ENCODE peak calls at places on chromosomes 4 and X, in nine cellular contexts. One of them, this sample, is unnamed.

GRCh38 chr4:82951196-82951595 is 50.7 kb downstream of the THAP9 start:
- DNase-seq in activated CD4-positive, alpha-beta T cell treated with anti-CD3 and anti-CD28 coated beads, Interleukin-2, amount 50 U/mL, for 1 hour: no peak
- DNase-seq in NCI-H2171 treated with DMSO at 0.1 percent for 48 hours: no peak
- DNase-seq in NCI-H1694 treated with DMSO at 0.1 percent for 48 hours: no peak
- DNase-seq in fibroblast of lung: no peak
- DNase-seq in Peyer's patch: no peak
- DNase-seq in NCI-H1092 treated with DMSO at 0.1 percent for 48 hours: no peak
- DNase-seq in HuH-7: no peak
- DNase-seq in GM23248: peak; percentile 5
- DNase-seq in this sample: no peak

GRCh38 chr4:162732871-162733270 is 433.8 kb downstream of the NAF1 start:
- DNase-seq in fibroblast of lung: no peak
- DNase-seq in NCI-H1092 treated with DMSO at 0.1 percent for 48 hours: no peak
- DNase-seq in HuH-7: no peak
- DNase-seq in activated CD4-positive, alpha-beta T cell treated with anti-CD3 and anti-CD28 coated beads, Interleukin-2, amount 50 U/mL, for 1 hour: no peak
- DNase-seq in NCI-H1694 treated with DMSO at 0.1 percent for 48 hours: no peak
- DNase-seq in NCI-H2171 treated with DMSO at 0.1 percent for 48 hours: no peak
- DNase-seq in Peyer's patch: no peak
- DNase-seq in GM23248: no peak
- DNase-seq in this sample: no peak

GRCh38 chr4:81120055-81120454 is 89.5 kb downstream of the BMP3 start:
- DNase-seq in activated CD4-positive, alpha-beta T cell treated with anti-CD3 and anti-CD28 coated beads, Interleukin-2, amount 50 U/mL, for 1 hour: no peak
- DNase-seq in NCI-H1092 treated with DMSO at 0.1 percent for 48 hours: no peak
- DNase-seq in NCI-H2171 treated with DMSO at 0.1 percent for 48 hours: no peak
- DNase-seq in fibroblast of lung: no peak
- DNase-seq in HuH-7: no peak
- DNase-seq in NCI-H1694 treated with DMSO at 0.1 percent for 48 hours: no peak
- DNase-seq in Peyer's patch: no peak
- DNase-seq in GM23248: no peak
- DNase-seq in this sample: no peak

GRCh38 chr4:88964450-88964849 is 92.5 kb downstream of the FAM13A start:
- DNase-seq in HuH-7: no peak
- DNase-seq in Peyer's patch: no peak
- DNase-seq in GM23248: peak; percentile 74
- DNase-seq in NCI-H2171 treated with DMSO at 0.1 percent for 48 hours: no peak
- DNase-seq in NCI-H1694 treated with DMSO at 0.1 percent for 48 hours: no peak
- DNase-seq in NCI-H1092 treated with DMSO at 0.1 percent for 48 hours: no peak
- DNase-seq in fibroblast of lung: peak; percentile 69
- DNase-seq in activated CD4-positive, alpha-beta T cell treated with anti-CD3 and anti-CD28 coated beads, Interleukin-2, amount 50 U/mL, for 1 hour: no peak
- DNase-seq in this sample: no peak

GRCh38 chrX:56564182-56564885 is 907 bp downstream of the UBQLN2 start:
- DNase-seq in fibroblast of lung: peak; percentile 29
- DNase-seq in activated CD4-positive, alpha-beta T cell treated with anti-CD3 and anti-CD28 coated beads, Interleukin-2, amount 50 U/mL, for 1 hour: peak; percentile 5
- DNase-seq in GM23248: peak; percentile 60
- DNase-seq in NCI-H2171 treated with DMSO at 0.1 percent for 48 hours: peak; percentile 45
- DNase-seq in NCI-H1092 treated with DMSO at 0.1 percent for 48 hours: peak; percentile 66
- DNase-seq in HuH-7: peak; percentile 4
- DNase-seq in Peyer's patch: peak; percentile 17
- DNase-seq in NCI-H1694 treated with DMSO at 0.1 percent for 48 hours: peak; percentile 41
- DNase-seq in this sample: no peak

GRCh38 chr4:22524895-22525294 is 9.0 kb upstream of the ADGRA3 start:
- DNase-seq in NCI-H2171 treated with DMSO at 0.1 percent for 48 hours: no peak
- DNase-seq in activated CD4-positive, alpha-beta T cell treated with anti-CD3 and anti-CD28 coated beads, Interleukin-2, amount 50 U/mL, for 1 hour: no peak
- DNase-seq in Peyer's patch: no peak
- DNase-seq in HuH-7: no peak
- DNase-seq in NCI-H1092 treated with DMSO at 0.1 percent for 48 hours: no peak
- DNase-seq in fibroblast of lung: no peak
- DNase-seq in NCI-H1694 treated with DMSO at 0.1 percent for 48 hours: no peak
- DNase-seq in GM23248: no peak
- DNase-seq in this sample: no peak

GRCh38 chrX:20271730-20272129 is 5.0 kb upstream of the RPS6KA3 start:
- DNase-seq in NCI-H1694 treated with DMSO at 0.1 percent for 48 hours: no peak
- DNase-seq in Peyer's patch: no peak
- DNase-seq in HuH-7: no peak
- DNase-seq in fibroblast of lung: no peak
- DNase-seq in activated CD4-positive, alpha-beta T cell treated with anti-CD3 and anti-CD28 coated beads, Interleukin-2, amount 50 U/mL, for 1 hour: no peak
- DNase-seq in NCI-H1092 treated with DMSO at 0.1 percent for 48 hours: no peak
- DNase-seq in NCI-H2171 treated with DMSO at 0.1 percent for 48 hours: no peak
- DNase-seq in GM23248: peak; percentile 18
- DNase-seq in this sample: no peak

GRCh38 chrX:28126886-28127285 is 145.6 kb upstream of the DCAF8L1 start:
- DNase-seq in activated CD4-positive, alpha-beta T cell treated with anti-CD3 and anti-CD28 coated beads, Interleukin-2, amount 50 U/mL, for 1 hour: no peak
- DNase-seq in NCI-H1694 treated with DMSO at 0.1 percent for 48 hours: no peak
- DNase-seq in HuH-7: no peak
- DNase-seq in fibroblast of lung: no peak
- DNase-seq in GM23248: no peak
- DNase-seq in NCI-H2171 treated with DMSO at 0.1 percent for 48 hours: no peak
- DNase-seq in NCI-H1092 treated with DMSO at 0.1 percent for 48 hours: no peak
- DNase-seq in Peyer's patch: no peak
- DNase-seq in this sample: no peak

GRCh38 chr4:104451573-104451972 is 43.1 kb downstream of the CXXC4 start:
- DNase-seq in GM23248: no peak
- DNase-seq in activated CD4-positive, alpha-beta T cell treated with anti-CD3 and anti-CD28 coated beads, Interleukin-2, amount 50 U/mL, for 1 hour: no peak
- DNase-seq in NCI-H1694 treated with DMSO at 0.1 percent for 48 hours: no peak
- DNase-seq in NCI-H2171 treated with DMSO at 0.1 percent for 48 hours: no peak
- DNase-seq in HuH-7: peak; percentile 0
- DNase-seq in fibroblast of lung: peak; percentile 44
- DNase-seq in NCI-H1092 treated with DMSO at 0.1 percent for 48 hours: peak; percentile 6
- DNase-seq in Peyer's patch: no peak
- DNase-seq in this sample: no peak

GRCh38 chrX:63686878-63687714 is 97.9 kb downstream of the ARHGEF9 start:
- DNase-seq in HuH-7: peak; percentile 4
- DNase-seq in NCI-H1092 treated with DMSO at 0.1 percent for 48 hours: peak; percentile 32
- DNase-seq in fibroblast of lung: peak; percentile 48
- DNase-seq in GM23248: peak; percentile 68
- DNase-seq in NCI-H2171 treated with DMSO at 0.1 percent for 48 hours: peak; percentile 45
- DNase-seq in NCI-H1694 treated with DMSO at 0.1 percent for 48 hours: peak; percentile 5
- DNase-seq in activated CD4-positive, alpha-beta T cell treated with anti-CD3 and anti-CD28 coated beads, Interleukin-2, amount 50 U/mL, for 1 hour: no peak
- DNase-seq in Peyer's patch: no peak
- DNase-seq in this sample: peak; percentile 1

GRCh38 chr4:148926861-148927260 is 484.6 kb upstream of the NR3C2 start:
- DNase-seq in NCI-H1694 treated with DMSO at 0.1 percent for 48 hours: no peak
- DNase-seq in fibroblast of lung: peak; percentile 15
- DNase-seq in NCI-H1092 treated with DMSO at 0.1 percent for 48 hours: no peak
- DNase-seq in HuH-7: no peak
- DNase-seq in GM23248: peak; percentile 7
- DNase-seq in Peyer's patch: no peak
- DNase-seq in activated CD4-positive, alpha-beta T cell treated with anti-CD3 and anti-CD28 coated beads, Interleukin-2, amount 50 U/mL, for 1 hour: no peak
- DNase-seq in NCI-H2171 treated with DMSO at 0.1 percent for 48 hours: peak; percentile 0
- DNase-seq in this sample: no peak

GRCh38 chr4:151314509-151314908 is 10.9 kb downstream of the SH3D19 start:
- DNase-seq in HuH-7: no peak
- DNase-seq in NCI-H2171 treated with DMSO at 0.1 percent for 48 hours: no peak
- DNase-seq in NCI-H1694 treated with DMSO at 0.1 percent for 48 hours: no peak
- DNase-seq in Peyer's patch: no peak
- DNase-seq in activated CD4-positive, alpha-beta T cell treated with anti-CD3 and anti-CD28 coated beads, Interleukin-2, amount 50 U/mL, for 1 hour: no peak
- DNase-seq in GM23248: no peak
- DNase-seq in fibroblast of lung: no peak
- DNase-seq in NCI-H1092 treated with DMSO at 0.1 percent for 48 hours: no peak
- DNase-seq in this sample: no peak

GRCh38 chrX:46574941-46575381 is 1.4 kb downstream of the CHST7 start:
- DNase-seq in activated CD4-positive, alpha-beta T cell treated with anti-CD3 and anti-CD28 coated beads, Interleukin-2, amount 50 U/mL, for 1 hour: peak; percentile 42
- DNase-seq in NCI-H1694 treated with DMSO at 0.1 percent for 48 hours: no peak
- DNase-seq in NCI-H2171 treated with DMSO at 0.1 percent for 48 hours: peak; percentile 60
- DNase-seq in Peyer's patch: no peak
- DNase-seq in NCI-H1092 treated with DMSO at 0.1 percent for 48 hours: peak; percentile 42
- DNase-seq in fibroblast of lung: no peak
- DNase-seq in GM23248: peak; percentile 52
- DNase-seq in HuH-7: no peak
- DNase-seq in this sample: no peak

GRCh38 chr4:119103263-119103662 is 32.4 kb upstream of the MYOZ2 start:
- DNase-seq in NCI-H1694 treated with DMSO at 0.1 percent for 48 hours: no peak
- DNase-seq in GM23248: peak; percentile 96
- DNase-seq in HuH-7: no peak
- DNase-seq in NCI-H2171 treated with DMSO at 0.1 percent for 48 hours: no peak
- DNase-seq in fibroblast of lung: peak; percentile 99
- DNase-seq in activated CD4-positive, alpha-beta T cell treated with anti-CD3 and anti-CD28 coated beads, Interleukin-2, amount 50 U/mL, for 1 hour: no peak
- DNase-seq in Peyer's patch: no peak
- DNase-seq in NCI-H1092 treated with DMSO at 0.1 percent for 48 hours: no peak
- DNase-seq in this sample: no peak

GRCh38 chrX:9535101-9535500 is 70.2 kb downstream of the TBL1X start:
- DNase-seq in GM23248: no peak
- DNase-seq in NCI-H1092 treated with DMSO at 0.1 percent for 48 hours: no peak
- DNase-seq in NCI-H1694 treated with DMSO at 0.1 percent for 48 hours: no peak
- DNase-seq in NCI-H2171 treated with DMSO at 0.1 percent for 48 hours: no peak
- DNase-seq in activated CD4-positive, alpha-beta T cell treated with anti-CD3 and anti-CD28 coated beads, Interleukin-2, amount 50 U/mL, for 1 hour: no peak
- DNase-seq in HuH-7: no peak
- DNase-seq in fibroblast of lung: no peak
- DNase-seq in Peyer's patch: no peak
- DNase-seq in this sample: no peak

GRCh38 chrX:133254666-133255065 is 36.5 kb upstream of the TFDP3 start:
- DNase-seq in NCI-H2171 treated with DMSO at 0.1 percent for 48 hours: no peak
- DNase-seq in HuH-7: no peak
- DNase-seq in activated CD4-positive, alpha-beta T cell treated with anti-CD3 and anti-CD28 coated beads, Interleukin-2, amount 50 U/mL, for 1 hour: no peak
- DNase-seq in fibroblast of lung: no peak
- DNase-seq in Peyer's patch: no peak
- DNase-seq in NCI-H1694 treated with DMSO at 0.1 percent for 48 hours: no peak
- DNase-seq in NCI-H1092 treated with DMSO at 0.1 percent for 48 hours: no peak
- DNase-seq in GM23248: peak; percentile 58
- DNase-seq in this sample: no peak

GRCh38 chrX:95505721-95506120 is 1178.9 kb upstream of the DIAPH2 start:
- DNase-seq in fibroblast of lung: no peak
- DNase-seq in NCI-H2171 treated with DMSO at 0.1 percent for 48 hours: no peak
- DNase-seq in activated CD4-positive, alpha-beta T cell treated with anti-CD3 and anti-CD28 coated beads, Interleukin-2, amount 50 U/mL, for 1 hour: no peak
- DNase-seq in NCI-H1092 treated with DMSO at 0.1 percent for 48 hours: no peak
- DNase-seq in HuH-7: no peak
- DNase-seq in Peyer's patch: no peak
- DNase-seq in NCI-H1694 treated with DMSO at 0.1 percent for 48 hours: no peak
- DNase-seq in GM23248: no peak
- DNase-seq in this sample: no peak

GRCh38 chr4:46404961-46405360 is 15.0 kb upstream of the GABRA2 start:
- DNase-seq in Peyer's patch: no peak
- DNase-seq in NCI-H2171 treated with DMSO at 0.1 percent for 48 hours: no peak
- DNase-seq in NCI-H1092 treated with DMSO at 0.1 percent for 48 hours: no peak
- DNase-seq in fibroblast of lung: peak; percentile 34
- DNase-seq in activated CD4-positive, alpha-beta T cell treated with anti-CD3 and anti-CD28 coated beads, Interleukin-2, amount 50 U/mL, for 1 hour: no peak
- DNase-seq in GM23248: no peak
- DNase-seq in NCI-H1694 treated with DMSO at 0.1 percent for 48 hours: no peak
- DNase-seq in HuH-7: peak; percentile 23
- DNase-seq in this sample: no peak

GRCh38 chr4:11537846-11538245 is 109.2 kb upstream of the HS3ST1 start:
- DNase-seq in HuH-7: no peak
- DNase-seq in NCI-H1092 treated with DMSO at 0.1 percent for 48 hours: no peak
- DNase-seq in Peyer's patch: no peak
- DNase-seq in NCI-H1694 treated with DMSO at 0.1 percent for 48 hours: no peak
- DNase-seq in activated CD4-positive, alpha-beta T cell treated with anti-CD3 and anti-CD28 coated beads, Interleukin-2, amount 50 U/mL, for 1 hour: no peak
- DNase-seq in NCI-H2171 treated with DMSO at 0.1 percent for 48 hours: no peak
- DNase-seq in fibroblast of lung: no peak
- DNase-seq in GM23248: no peak
- DNase-seq in this sample: no peak

GRCh38 chrX:1380672-1381233 is 11.2 kb downstream of the SLC25A6 start:
- DNase-seq in NCI-H1092 treated with DMSO at 0.1 percent for 48 hours: no peak
- DNase-seq in HuH-7: no peak
- DNase-seq in activated CD4-positive, alpha-beta T cell treated with anti-CD3 and anti-CD28 coated beads, Interleukin-2, amount 50 U/mL, for 1 hour: no peak
- DNase-seq in GM23248: peak; percentile 20
- DNase-seq in Peyer's patch: peak; percentile 13
- DNase-seq in fibroblast of lung: no peak
- DNase-seq in NCI-H2171 treated with DMSO at 0.1 percent for 48 hours: no peak
- DNase-seq in NCI-H1694 treated with DMSO at 0.1 percent for 48 hours: no peak
- DNase-seq in this sample: no peak

GRCh38 chr4:152901205-152901604 is 34.9 kb upstream of the FHDC1 start:
- DNase-seq in NCI-H1694 treated with DMSO at 0.1 percent for 48 hours: no peak
- DNase-seq in fibroblast of lung: peak; percentile 8
- DNase-seq in NCI-H1092 treated with DMSO at 0.1 percent for 48 hours: no peak
- DNase-seq in NCI-H2171 treated with DMSO at 0.1 percent for 48 hours: no peak
- DNase-seq in activated CD4-positive, alpha-beta T cell treated with anti-CD3 and anti-CD28 coated beads, Interleukin-2, amount 50 U/mL, for 1 hour: no peak
- DNase-seq in HuH-7: no peak
- DNase-seq in Peyer's patch: no peak
- DNase-seq in GM23248: no peak
- DNase-seq in this sample: no peak

GRCh38 chr4:108370291-108370690 is 201.6 kb upstream of the LEF1 start:
- DNase-seq in NCI-H1092 treated with DMSO at 0.1 percent for 48 hours: no peak
- DNase-seq in NCI-H1694 treated with DMSO at 0.1 percent for 48 hours: no peak
- DNase-seq in HuH-7: no peak
- DNase-seq in GM23248: no peak
- DNase-seq in NCI-H2171 treated with DMSO at 0.1 percent for 48 hours: no peak
- DNase-seq in fibroblast of lung: no peak
- DNase-seq in activated CD4-positive, alpha-beta T cell treated with anti-CD3 and anti-CD28 coated beads, Interleukin-2, amount 50 U/mL, for 1 hour: no peak
- DNase-seq in Peyer's patch: no peak
- DNase-seq in this sample: no peak

GRCh38 chr4:3642056-3642630 is 109.9 kb upstream of the LRPAP1 start:
- DNase-seq in HuH-7: no peak
- DNase-seq in Peyer's patch: no peak
- DNase-seq in activated CD4-positive, alpha-beta T cell treated with anti-CD3 and anti-CD28 coated beads, Interleukin-2, amount 50 U/mL, for 1 hour: no peak
- DNase-seq in NCI-H1694 treated with DMSO at 0.1 percent for 48 hours: no peak
- DNase-seq in NCI-H2171 treated with DMSO at 0.1 percent for 48 hours: no peak
- DNase-seq in GM23248: no peak
- DNase-seq in fibroblast of lung: no peak
- DNase-seq in NCI-H1092 treated with DMSO at 0.1 percent for 48 hours: no peak
- DNase-seq in this sample: no peak

This sample was measured in 8988T.